ENCODE peak calls at places on chromosomes 11 and 22, in six cellular contexts. S, E, Y, T, W and O are unnamed samples. For H3K9me3 and H3K4me1, the result is how much of the 10 kb centered on the place peaks cover.

GRCh38 chr11:95299078-95299611 is 68.1 kb upstream of the SESN3 start:
- DNase-seq in Y (peak), W (no peak), E (peak), S (no peak), T (no peak), O (peak)

GRCh38 chr11:69382131-69383128 is 88.5 kb downstream of the MYEOV start:
- DNase-seq in W (peak), E (no peak), S (no peak), Y (no peak), T (no peak), O (peak)

GRCh38 chr11:74325649-74326645 is 14.5 kb upstream of the P4HA3 start:
- DNase-seq in E (no peak), T (peak), Y (no peak), S (no peak), W (peak), O (no peak)

GRCh38 chr22:43484227-43484626 is 72.4 kb downstream of the MPPED1 start:
- DNase-seq in W (no peak), E (no peak), T (no peak), Y (no peak), S (no peak), O (no peak)

GRCh38 chr11:119509277-119509841 is 86.4 kb upstream of the THY1 start:
- DNase-seq in T (no peak), E (no peak), W (no peak), Y (no peak), S (no peak), O (no peak)

GRCh38 chr22:21832291-21833290 is 34.9 kb downstream of the MAPK1 start:
- DNase-seq in E (no peak), T (no peak), Y (no peak), W (no peak), S (no peak), O (no peak)

GRCh38 chr11:36300651-36301050 is 4.6 kb downstream of the PRR5L start:
- DNase-seq in E (no peak), S (no peak), T (peak), W (peak), Y (no peak), O (no peak)

GRCh38 chr11:68120212-68121066 is 749 bp downstream of the CHKA start:
- DNase-seq in S (peak), T (peak), W (peak), E (peak), Y (peak), O (peak)

GRCh38 chr22:39360674-39361413 is 11.1 kb downstream of the SYNGR1 start:
- DNase-seq in W (no peak), Y (no peak), T (peak), E (no peak), S (no peak), O (peak)

GRCh38 chr22:22702159-22702873 is 57.9 kb downstream of the GGTLC2 start:
- DNase-seq in E (no peak), T (no peak), Y (no peak), S (no peak), W (no peak), O (peak)

GRCh38 chr22:38110008-38110862 is at the start of gene BAIAP2L2:
- DNase-seq in S (peak), E (no peak), W (no peak), Y (no peak), T (peak), O (peak)

GRCh38 chr11:108887436-108888238 is 222.8 kb downstream of the DDX10 start:
- DNase-seq in E (peak), T (no peak), Y (no peak), W (no peak), S (no peak), O (no peak)

GRCh38 chr11:102230186-102230585 is 87.1 kb upstream of the BIRC3 start:
- DNase-seq in T (no peak), W (no peak), S (no peak), E (no peak), Y (no peak), O (no peak)

GRCh38 chr11:31813242-31813960 is 2.3 kb upstream of the PAX6 start:
- DNase-seq in E (no peak), S (no peak), W (no peak), T (no peak), Y (peak), O (no peak)

GRCh38 chr11:77455740-77456139 is 18.2 kb downstream of the PAK1 start:
- DNase-seq in E (no peak), W (no peak), Y (no peak), S (no peak), T (no peak), O (no peak)

GRCh38 chr11:94776351-94777321 is 8.5 kb downstream of the AMOTL1 start:
- DNase-seq in E (no peak), Y (no peak), S (no peak), T (no peak), W (no peak), O (peak)

GRCh38 chr11:1053121-1053901 is 16.8 kb upstream of the MUC6 start:
- DNase-seq in S (no peak), E (no peak), W (no peak), T (peak), Y (no peak), O (no peak)

GRCh38 chr11:22879615-22880014 is 19.3 kb upstream of the CCDC179 start:
- DNase-seq in W (no peak), E (no peak), T (no peak), Y (no peak), S (no peak), O (no peak)

GRCh38 chr22:48438791-48439559 is 1388.7 kb downstream of the BRD1 start:
- DNase-seq in T (peak), S (no peak), W (no peak), E (no peak), Y (no peak), O (no peak)

GRCh38 chr22:48438096-48438495 is 1389.6 kb downstream of the BRD1 start:
- DNase-seq in E (no peak), S (no peak), Y (no peak), W (no peak), T (peak), O (no peak)

GRCh38 chr22:48434868-48435250 is 1392.8 kb downstream of the BRD1 start:
- DNase-seq in W (no peak), S (no peak), Y (no peak), E (no peak), T (no peak), O (no peak)

GRCh38 chr22:48434156-48434867 is 1393.4 kb downstream of the BRD1 start:
- DNase-seq in E (no peak), S (no peak), T (no peak), W (no peak), Y (no peak), O (no peak)

DNA sequence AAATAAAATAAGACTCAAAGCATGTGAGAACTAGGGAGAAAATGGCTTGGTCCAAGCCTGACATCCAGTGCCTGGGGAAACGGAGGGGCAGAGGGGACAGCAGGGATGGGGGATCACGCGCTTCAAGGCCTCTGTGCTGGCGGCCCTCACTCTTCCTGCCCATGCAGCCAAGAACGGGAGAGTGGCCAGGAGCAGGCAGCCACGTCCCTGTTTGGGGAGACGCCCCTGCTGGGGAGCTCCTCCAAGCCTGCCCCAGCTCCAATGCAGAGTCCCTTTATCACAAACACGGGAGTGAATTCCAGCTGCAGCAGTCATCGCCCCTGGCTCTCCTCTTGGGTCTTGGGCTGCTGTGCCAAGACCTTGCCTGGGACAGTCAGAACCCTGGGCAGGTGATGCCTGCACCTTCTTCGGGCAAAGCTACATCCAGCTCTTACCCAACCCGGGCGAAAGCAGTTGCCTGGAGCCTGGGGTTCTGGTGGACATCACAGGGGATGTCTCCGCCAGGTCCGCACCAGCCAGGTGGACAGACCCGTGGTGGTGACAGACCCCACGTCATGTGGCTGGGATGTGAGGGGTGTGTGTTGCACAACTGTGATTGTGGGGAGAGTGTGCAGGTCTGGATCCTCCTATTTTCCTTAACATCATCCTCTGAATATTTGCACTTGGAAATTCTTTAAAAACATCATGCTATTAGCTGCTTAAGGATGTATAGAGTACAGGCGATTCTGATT is 1391.3 kb downstream of the BRD1 start:
- DNase-seq in E (no peak), Y (no peak), S (no peak), W (no peak), T (no peak), O (no peak)
- H3K9me3 ChIP-seq in E (under half), Y (under half), S (under half), W (under half), T (under half), O (under half)

DNA sequence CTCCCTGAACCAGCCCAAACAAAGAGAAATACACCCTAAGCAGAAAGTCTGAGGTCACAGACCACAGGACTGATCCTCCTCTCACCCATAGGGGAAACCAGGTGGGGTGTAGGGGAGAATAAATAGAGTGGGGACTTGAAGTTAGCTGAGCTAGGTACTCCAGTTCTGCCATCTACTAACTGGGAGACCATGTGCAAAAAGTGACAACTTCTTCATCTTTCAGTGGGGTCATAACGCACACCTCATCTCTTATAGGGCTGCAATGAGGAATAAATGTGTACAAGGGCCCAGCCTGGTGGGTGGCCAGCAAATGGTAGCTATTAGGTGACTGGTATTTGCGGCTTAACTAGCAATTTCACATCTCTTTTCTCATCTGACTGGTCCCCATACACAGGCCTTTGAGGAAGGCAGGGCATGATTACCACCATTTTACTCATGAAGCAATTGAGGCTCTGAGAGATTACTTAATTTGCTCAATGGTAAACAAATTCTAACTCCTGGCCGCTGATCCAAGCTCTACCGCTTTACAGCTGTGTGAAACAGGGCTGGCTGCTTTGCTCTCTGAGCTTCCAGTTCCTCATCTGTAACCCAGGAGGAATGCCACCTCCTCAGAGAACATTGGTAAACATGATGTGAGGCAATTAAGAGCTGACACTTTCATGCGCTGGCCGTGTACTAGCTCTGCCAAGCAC is 16.6 kb downstream of the TBC1D10A start:
- DNase-seq in Y (no peak), S (no peak), T (no peak), E (peak), W (no peak), O (no peak)
- H3K4me1 ChIP-seq in Y (under half), S (under half), T (half or more), E (half or more), W (half or more), O (under half)

DNA sequence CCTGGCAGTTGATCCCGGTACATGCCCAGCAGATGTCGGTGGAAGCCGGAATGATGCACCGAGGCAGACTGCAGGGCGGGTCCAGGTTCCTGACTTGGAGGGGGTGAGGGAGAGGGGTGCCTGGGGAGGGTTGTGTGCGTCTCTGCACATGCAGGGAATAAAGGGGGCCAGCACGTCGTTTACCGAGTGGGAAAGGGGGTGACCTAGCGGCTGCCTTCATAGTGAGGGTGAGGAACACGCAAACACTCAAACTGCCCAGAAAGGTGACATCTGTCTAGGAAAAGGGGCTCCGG is 801.7 kb downstream of the TBC1D22A start:
- DNase-seq in T (no peak), Y (no peak), W (no peak), S (no peak), E (no peak), O (no peak)
- H3K9me3 ChIP-seq in T (under half), Y (under half), W (under half), S (under half), E (under half), O (under half)

DNA sequence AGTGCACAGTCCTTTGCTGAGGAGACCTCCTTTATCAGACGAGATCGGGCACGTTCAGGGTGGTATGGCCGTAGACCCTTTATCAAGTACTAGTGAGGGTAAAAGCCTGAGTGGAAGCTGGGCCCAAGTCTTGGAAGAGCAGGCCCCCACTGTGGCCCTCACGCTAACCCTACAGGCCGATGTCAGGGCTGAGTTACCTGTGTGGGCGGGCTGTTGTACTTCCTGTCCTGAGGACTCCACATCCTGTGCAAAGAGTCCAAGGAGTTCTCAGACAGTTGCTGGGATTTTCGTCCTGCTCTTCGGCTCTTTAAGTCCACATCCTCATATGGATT is 34.9 kb downstream of the RPL27A start:
- DNase-seq in W (no peak), Y (no peak), S (no peak), T (no peak), E (no peak), O (no peak)
- H3K4me1 ChIP-seq in W (half or more), Y (under half), S (half or more), T (half or more), E (under half), O (half or more)

DNA sequence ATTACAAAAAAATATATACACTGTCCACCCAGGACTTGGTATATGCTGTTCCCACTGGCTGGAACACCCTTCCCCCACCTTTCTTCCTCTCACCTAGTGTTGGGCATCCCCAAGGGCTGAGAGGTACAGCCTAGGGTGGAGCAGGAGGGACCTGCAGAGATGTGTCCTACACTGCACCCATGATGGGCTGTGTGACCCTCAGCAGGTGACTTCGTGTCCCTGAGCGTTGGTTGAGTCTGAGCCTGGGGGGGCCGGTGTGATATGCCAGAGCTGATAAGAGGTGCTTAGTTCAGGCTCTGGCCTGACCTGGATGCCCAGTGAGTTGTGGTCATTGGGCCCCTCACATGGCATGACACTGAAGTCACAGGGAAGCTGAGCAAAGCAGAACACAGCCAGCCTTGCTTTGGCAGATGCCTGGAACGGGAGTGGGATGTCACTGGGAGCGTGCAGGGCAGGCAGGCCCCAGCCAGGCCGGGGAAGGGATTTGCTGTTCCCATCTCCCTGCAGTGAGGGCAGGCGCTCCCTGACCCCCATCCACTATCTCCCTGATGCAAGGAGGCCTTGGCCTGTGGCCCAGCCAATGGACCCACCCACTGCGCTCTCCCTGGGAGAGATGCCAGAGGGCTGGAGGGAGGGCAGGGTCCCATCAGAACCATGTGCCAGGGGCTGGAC is 139.1 kb downstream of the MN1 start:
- DNase-seq in T (peak), S (peak), Y (no peak), E (no peak), W (peak), O (no peak)
- H3K9me3 ChIP-seq in T (under half), S (under half), Y (under half), E (under half), W (under half), O (under half)

DNA sequence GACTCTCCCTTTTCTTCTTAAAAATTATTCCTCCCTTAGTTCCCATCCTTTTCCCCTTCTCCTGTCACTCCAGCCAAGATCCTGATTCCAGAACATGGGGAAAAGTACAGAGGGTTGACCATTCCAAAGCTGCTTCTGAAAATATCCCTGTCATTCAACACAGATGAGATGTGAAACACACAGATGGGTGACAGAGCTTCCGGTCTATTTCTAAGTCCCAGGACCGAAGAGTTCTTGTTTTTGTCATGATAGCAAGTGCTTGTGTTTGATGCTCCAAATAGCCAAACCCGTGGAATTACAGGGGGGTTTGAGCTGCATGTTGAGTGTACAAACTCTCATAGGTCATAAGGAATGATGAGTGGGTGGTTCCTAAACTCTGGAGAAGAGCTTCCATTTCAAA is 57.9 kb downstream of the PARVA start:
- DNase-seq in W (no peak), T (no peak), S (no peak), E (no peak), Y (no peak), O (no peak)
- H3K4me1 ChIP-seq in W (half or more), T (half or more), S (under half), E (under half), Y (under half), O (under half)